ENCODE peak calls at places on chromosome 19, in five cellular contexts. E, A, J, K and L are unnamed samples. For H3K4me1, the result is how much of the 10 kb centered on the place peaks cover.

GRCh38 chr19:23075031-23075733 is 41.6 kb upstream of the ZNF730 start:
- DNase-seq in E (peak), A (peak), J (peak), K (peak), L (peak)

GRCh38 chr19:44747739-44748425 is 626 bp upstream of the BCL3 start:
- DNase-seq in E (peak), A (peak), J (peak), K (peak), L (peak)

GRCh38 chr19:17289489-17289888 is 7.8 kb downstream of the ANKLE1 start:
- DNase-seq in E (peak), A (peak), J (peak), K (peak), L (peak)

GRCh38 chr19:1851581-1852293 is 3.5 kb upstream of the REXO1 start:
- DNase-seq in E (no peak), A (no peak), J (no peak), K (no peak), L (no peak)

GRCh38 chr19:48487944-48488343 is 18.8 kb downstream of the CYTH2 start:
- DNase-seq in E (no peak), A (peak), J (peak), K (no peak), L (peak)

GRCh38 chr19:28855216-28855615 is 357.7 kb downstream of the UQCRFS1 start:
- DNase-seq in E (no peak), A (no peak), J (no peak), K (no peak), L (no peak)

GRCh38 chr19:16338470-16339360 is 14.1 kb downstream of the KLF2 start:
- DNase-seq in E (no peak), A (peak), J (peak), K (peak), L (peak)

GRCh38 chr19:7348587-7349230 is at the start of gene ARHGEF18:
- DNase-seq in E (no peak), A (no peak), J (no peak), K (peak), L (peak)

GRCh38 chr19:50772408-50773311 is 2.4 kb downstream of the GPR32 start:
- DNase-seq in E (no peak), A (peak), J (peak), K (no peak), L (no peak)

GRCh38 chr19:42252365-42253244 is 2.3 kb downstream of the ERF start:
- DNase-seq in E (no peak), A (peak), J (peak), K (no peak), L (peak)

GRCh38 chr19:49340069-49340864 is 5.1 kb downstream of the CD37 start:
- DNase-seq in E (peak), A (no peak), J (peak), K (peak), L (peak)

GRCh38 chr19:1904385-1905070 is 671 bp upstream of the ADAT3 start:
- DNase-seq in E (peak), A (no peak), J (peak), K (peak), L (no peak)

GRCh38 chr19:51012661-51013190 is 6.8 kb downstream of the KLK10 start:
- DNase-seq in E (no peak), A (no peak), J (no peak), K (no peak), L (no peak)

GRCh38 chr19:48678201-48678600 is 5.4 kb upstream of the NTN5 start:
- DNase-seq in E (no peak), A (no peak), J (no peak), K (no peak), L (no peak)

GRCh38 chr19:387777-388176 is 21.2 kb downstream of the C2CD4C start:
- DNase-seq in E (no peak), A (no peak), J (no peak), K (no peak), L (no peak)

GRCh38 chr19:46660008-46660517 is 919 bp downstream of the DACT3 start:
- DNase-seq in E (peak), A (no peak), J (peak), K (no peak), L (peak)

GRCh38 chr19:12139309-12139708 is 841 bp downstream of the ZNF20 start:
- DNase-seq in E (no peak), A (peak), J (no peak), K (no peak), L (no peak)

GRCh38 chr19:13089139-13089856 is 13.4 kb downstream of the LYL1 start:
- DNase-seq in E (peak), A (no peak), J (no peak), K (no peak), L (peak)

GRCh38 chr19:46860846-46861690 is at the start of gene ARHGAP35:
- DNase-seq in E (peak), A (no peak), J (no peak), K (peak), L (no peak)

GRCh38 chr19:57348136-57348535 is 2.9 kb upstream of the ZNF304 start:
- DNase-seq in E (no peak), A (peak), J (peak), K (no peak), L (no peak)

GRCh38 chr19:48415395-48415794 is 21.9 kb downstream of the GRIN2D start:
- DNase-seq in E (peak), A (peak), J (peak), K (peak), L (peak)

GRCh38 chr19:42155796-42156195 is 23.6 kb upstream of the POU2F2 start:
- DNase-seq in E (no peak), A (no peak), J (no peak), K (no peak), L (no peak)

GRCh38 chr19:12331211-12331941 is 2.1 kb downstream of the ZNF563 start:
- DNase-seq in E (no peak), A (no peak), J (no peak), K (no peak), L (no peak)

GRCh38 chr19:1216756-1217155 is 11.2 kb downstream of the STK11 start:
- DNase-seq in E (no peak), A (no peak), J (no peak), K (no peak), L (no peak)

GRCh38 chr19:56566904-56567273 is 379 bp upstream of the ZNF470 start:
- DNase-seq in E (peak), A (no peak), J (peak), K (peak), L (peak)

GRCh38 chr19:36093146-36093662 is 17.7 kb upstream of the OVOL3 start:
- DNase-seq in E (no peak), A (no peak), J (no peak), K (no peak), L (no peak)

GRCh38 chr19:17209126-17210036 is 5.8 kb upstream of the USE1 start:
- DNase-seq in E (peak), A (peak), J (peak), K (no peak), L (peak)

GRCh38 chr19:33133438-33134031 is 1.6 kb downstream of the WDR88 start:
- DNase-seq in E (peak), A (no peak), J (peak), K (no peak), L (no peak)

GRCh38 chr19:38799104-38799503 is 10.1 kb downstream of the LGALS7B start:
- DNase-seq in E (no peak), A (peak), J (no peak), K (no peak), L (no peak)
- H3K27ac ChIP-seq in E (no peak), A (peak), J (no peak), K (no peak), L (no peak)

DNA sequence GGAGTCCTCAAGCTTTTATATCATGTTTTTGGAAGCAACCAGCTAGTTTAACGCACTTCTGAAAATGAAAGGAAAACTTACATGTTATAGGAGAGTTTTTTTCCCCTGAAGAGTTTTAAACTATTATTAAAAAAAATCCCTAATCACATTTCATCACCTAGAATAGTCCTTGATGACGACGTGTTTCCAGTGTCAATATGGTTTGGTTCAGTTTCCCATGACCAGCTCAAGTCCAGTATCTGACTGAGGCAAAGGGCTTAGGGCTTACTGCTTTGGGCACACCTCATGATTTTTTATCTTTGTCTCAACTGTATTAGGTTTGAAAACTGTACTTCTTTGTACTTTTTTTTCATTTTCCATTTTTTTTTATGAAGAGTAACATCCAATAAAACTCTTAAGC is 36.1 kb downstream of the URI1 start:
- DNase-seq in E (no peak), A (no peak), J (no peak), K (no peak), L (no peak)
- H3K4me1 ChIP-seq in E (under half), A (under half), J (under half), K (under half), L (under half)

DNA sequence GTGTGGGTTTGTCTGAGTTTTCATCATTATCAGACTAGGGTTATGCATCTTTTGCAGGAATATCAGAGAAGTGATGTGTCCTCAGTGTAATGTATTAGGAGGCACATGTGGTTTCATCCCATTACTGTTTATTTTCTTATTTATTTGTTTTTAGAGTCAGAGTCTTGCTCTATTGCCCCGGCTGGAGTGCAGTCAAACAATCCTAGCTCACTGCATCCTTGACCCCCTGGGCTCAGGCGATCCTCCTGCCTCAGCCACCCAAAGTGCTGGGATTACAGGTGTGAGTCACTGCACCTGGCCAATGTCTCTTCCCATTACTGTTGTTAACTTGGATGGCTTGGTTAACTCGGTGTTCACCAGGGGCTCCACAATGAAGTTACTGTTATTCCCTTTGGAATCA is 67.4 kb downstream of the MAP4K1 start:
- DNase-seq in E (no peak), A (no peak), J (no peak), K (no peak), L (no peak)
- H3K27ac ChIP-seq in E (no peak), A (no peak), J (no peak), K (no peak), L (no peak)

GRCh38 chr19:5958851-5959122 is 19.2 kb downstream of the RANBP3 start:
- DNase-seq in E (no peak), A (no peak), J (no peak), K (no peak), L (no peak)
- H3K4me1 ChIP-seq in E (under half), A (half or more), J (half or more), K (half or more), L (under half)

GRCh38 chr19:14496029-14496848 is at the start of gene GIPC1:
- DNase-seq in E (peak), A (peak), J (peak), K (peak), L (peak)
- H3K27ac ChIP-seq in E (no peak), A (peak), J (peak), K (peak), L (peak)